ENCODE peak calls at places on chromosomes 2 and 18, in eight cellular contexts. T is NCI-H2081 treated with DMSO at 0.1 percent for 48 hours; F is brain microvascular endothelial cell; O is stimulated activated CD8-positive, alpha-beta memory T cell treated with anti-CD3 and anti-CD28 coated beads, Interleukin-15, amount 100 ng/mL, for 24 hours; R is glutamatergic neuron; V is GM23248; Q is HCEC 1CT; H is stimulated activated CD4-positive, alpha-beta T cell treated with anti-CD3 and anti-CD28 coated beads, Interleukin-4, amount 100 ng/mL, for 24 hours. D is an unnamed sample.

GRCh38 chr2:241703128-241703604 is 1.3 kb downstream of the ING5 start:
- DNase-seq in F (no peak), H (no peak), V (peak; percentile 56), Q (peak; percentile 4), T (no peak), O (no peak), R (no peak), D (no peak)

GRCh38 chr2:55923978-55924325 is 370 bp upstream of the EFEMP1 start:
- DNase-seq in Q (no peak), O (no peak), R (no peak), V (no peak), T (no peak), F (no peak), H (no peak), D (no peak)

GRCh38 chr2:42843131-42843530 is 50.7 kb upstream of the HAAO start:
- DNase-seq in R (no peak), O (no peak), V (no peak), T (no peak), F (no peak), Q (no peak), H (no peak), D (no peak)

GRCh38 chr18:23311346-23312103 is 141.6 kb upstream of the RIOK3 start:
- DNase-seq in R (no peak), O (no peak), T (no peak), F (peak; percentile 89), H (no peak), V (peak; percentile 98), Q (peak; percentile 90), D (no peak)

GRCh38 chr18:74248189-74248975 is 43.4 kb downstream of the CYB5A start:
- DNase-seq in T (no peak), F (no peak), Q (no peak), R (no peak), H (no peak), V (no peak), O (no peak), D (no peak)

GRCh38 chr2:218261424-218262273 is 834 bp downstream of the GPBAR1 start:
- DNase-seq in F (no peak), O (no peak), R (peak; percentile 69), V (no peak), H (no peak), T (no peak), Q (no peak), D (peak; percentile 48)

GRCh38 chr18:64052772-64053171 is 82.9 kb downstream of the SERPINB8 start:
- DNase-seq in H (no peak), F (no peak), Q (no peak), O (no peak), R (no peak), V (no peak), T (no peak), D (no peak)

GRCh38 chr2:181106789-181107418 is 126.5 kb downstream of the UBE2E3 start:
- DNase-seq in V (peak; percentile 86), R (no peak), O (no peak), T (no peak), Q (peak; percentile 97), H (peak; percentile 31), F (peak; percentile 90), D (no peak)

GRCh38 chr2:192245329-192245728 is 50.6 kb upstream of the TMEFF2 start:
- DNase-seq in V (no peak), H (no peak), R (no peak), F (no peak), Q (no peak), O (no peak), T (no peak), D (no peak)

GRCh38 chr2:169775765-169776482 is 22.7 kb upstream of the SSB start:
- DNase-seq in H (no peak), O (no peak), F (peak; percentile 46), T (no peak), R (no peak), Q (peak; percentile 20), V (peak; percentile 25), D (no peak)

GRCh38 chr2:169961911-169962310 is 134.7 kb downstream of the UBR3 start:
- DNase-seq in F (peak; percentile 85), T (no peak), R (no peak), V (peak; percentile 95), Q (peak; percentile 90), H (no peak), O (no peak), D (no peak)

GRCh38 chr2:149994057-149994728 is 406.6 kb upstream of the MMADHC start:
- DNase-seq in F (peak; percentile 63), V (peak; percentile 79), R (no peak), Q (peak; percentile 60), T (no peak), O (no peak), H (no peak), D (no peak)

GRCh38 chr2:47675196-47675825 is 107.6 kb upstream of the MSH6 start:
- DNase-seq in O (no peak), H (no peak), R (no peak), V (no peak), F (no peak), Q (no peak), T (no peak), D (no peak)

GRCh38 chr2:147844691-147845607 is at the start of gene ACVR2A:
- DNase-seq in H (peak; percentile 62), Q (peak; percentile 37), O (no peak), T (no peak), F (peak; percentile 13), V (peak; percentile 79), R (peak; percentile 43), D (peak; percentile 45)

GRCh38 chr18:54806526-54806925 is 21.8 kb upstream of the RAB27B start:
- DNase-seq in T (no peak), O (no peak), F (no peak), Q (peak; percentile 79), H (no peak), V (peak; percentile 34), R (no peak), D (no peak)

GRCh38 chr18:80154293-80154692 is 45.2 kb downstream of the ADNP2 start:
- DNase-seq in R (no peak), H (peak; percentile 49), Q (no peak), F (no peak), T (no peak), O (no peak), V (peak; percentile 56), D (peak; percentile 55)

GRCh38 chr2:97745474-97746172 is 32.2 kb downstream of the ZAP70 start:
- DNase-seq in Q (no peak), V (no peak), R (no peak), F (no peak), T (no peak), O (no peak), H (peak; percentile 67), D (no peak)

GRCh38 chr2:150387586-150388288 is 99.7 kb downstream of the RND3 start:
- DNase-seq in F (no peak), O (no peak), V (peak; percentile 35), H (no peak), R (no peak), Q (no peak), T (no peak), D (no peak)

GRCh38 chr2:70385966-70386595 is 84.2 kb upstream of the FAM136A start:
- DNase-seq in T (no peak), Q (no peak), F (peak; percentile 17), H (no peak), R (no peak), O (no peak), V (peak; percentile 64), D (no peak)

GRCh38 chr2:158724803-158725271 is 70.3 kb upstream of the DAPL1 start:
- DNase-seq in Q (peak; percentile 35), R (no peak), T (no peak), H (no peak), O (no peak), V (no peak), F (no peak), D (no peak)

GRCh38 chr2:172095146-172095904 is 7.4 kb downstream of the DLX2 start:
- DNase-seq in Q (peak; percentile 66), H (peak; percentile 56), V (peak; percentile 95), R (peak; percentile 41), O (no peak), T (no peak), F (peak; percentile 60), D (no peak)

GRCh38 chr2:46193356-46193755 is 103.9 kb upstream of the EPAS1 start:
- DNase-seq in R (no peak), T (no peak), Q (no peak), H (no peak), O (no peak), V (no peak), F (no peak), D (no peak)

GRCh38 chr2:148259674-148260073 is 238.8 kb downstream of the MBD5 start:
- DNase-seq in F (no peak), R (no peak), O (no peak), Q (no peak), V (no peak), H (no peak), T (no peak), D (no peak)

GRCh38 chr2:239721991-239722759 is 303.0 kb downstream of the NDUFA10 start:
- DNase-seq in Q (no peak), R (no peak), O (no peak), H (no peak), F (no peak), V (no peak), T (no peak), D (no peak)

GRCh38 chr2:172113617-172114016 is 10.9 kb upstream of the DLX2 start:
- DNase-seq in F (no peak), V (peak; percentile 63), T (no peak), H (no peak), O (no peak), Q (peak; percentile 57), R (no peak), D (no peak)

GRCh38 chr2:232331071-232331470 is 47.5 kb upstream of the ALPP start:
- DNase-seq in T (no peak), Q (no peak), O (no peak), R (peak; percentile 24), H (no peak), F (no peak), V (no peak), D (no peak)

GRCh38 chr18:73564073-73564472 is 583.6 kb downstream of the FBXO15 start:
- DNase-seq in T (no peak), R (no peak), O (no peak), V (peak; percentile 90), F (peak; percentile 49), Q (no peak), H (no peak), D (no peak)

GRCh38 chr2:44051948-44052347 is 56.2 kb upstream of the LRPPRC start:
- DNase-seq in F (no peak), Q (no peak), T (no peak), O (no peak), V (no peak), R (no peak), H (no peak), D (no peak)

GRCh38 chr18:11149441-11150270 is at the start of gene PIEZO2:
- DNase-seq in T (no peak), O (no peak), Q (no peak), H (no peak), V (peak; percentile 57), R (peak; percentile 76), F (peak; percentile 69), D (peak; percentile 74)

GRCh38 chr2:112640800-112641675 is 4.7 kb upstream of the SLC20A1 start:
- DNase-seq in Q (peak; percentile 97), H (no peak), F (peak; percentile 81), R (no peak), T (no peak), V (peak; percentile 90), O (no peak), D (no peak)

GRCh38 chr2:106868199-106868598 is 17.8 kb downstream of the ST6GAL2 start:
- DNase-seq in T (no peak), H (no peak), F (no peak), R (no peak), V (no peak), Q (no peak), O (no peak), D (no peak)

GRCh38 chr2:240208631-240209211 is 68.3 kb upstream of the OTOS start:
- DNase-seq in F (no peak), T (no peak), H (no peak), R (no peak), V (no peak), Q (no peak), O (no peak), D (no peak)

GRCh38 chr18:69787825-69788547 is 159.7 kb downstream of the CD226 start:
- DNase-seq in V (peak; percentile 68), H (no peak), T (no peak), F (peak; percentile 27), O (no peak), Q (peak; percentile 69), R (no peak), D (no peak)

GRCh38 chr2:241833101-241833937 is 24.3 kb downstream of the NEU4 start:
- DNase-seq in T (no peak), F (no peak), R (no peak), H (no peak), O (no peak), V (peak; percentile 64), Q (no peak), D (no peak)

D was measured in WERI-Rb-1.